ENCODE peak calls at places on chromosomes 3 and 15, in ten cellular contexts. Q is adrenal gland; V is neural progenitor cell; P is heart left ventricle; L is hepatocyte; Y is PC-9; Z is naive thymus-derived CD4-positive, alpha-beta T cell; T is upper lobe of right lung; N is mesendoderm; W is uterus. D is an unnamed sample.

GRCh38 chr3:34196914-34197313 is 398.5 kb downstream of the PDCD6IP start:
- DNase-seq in T (no peak), P (no peak), Y (no peak), L (no peak), W (no peak), N (no peak), V (no peak), Q (no peak), Z (no peak), D (no peak)

GRCh38 chr3:84960581-84960980 is 1.8 kb downstream of the CADM2 start:
- DNase-seq in T (no peak), P (no peak), Z (no peak), W (no peak), Q (no peak), V (peak; percentile 39), Y (no peak), N (no peak), L (no peak), D (no peak)

GRCh38 chr3:104549099-104549714 is 817.5 kb upstream of the ALCAM start:
- DNase-seq in V (no peak), P (no peak), W (no peak), Q (no peak), T (no peak), N (no peak), Y (no peak), L (no peak), Z (no peak), D (no peak)

GRCh38 chr3:45165497-45166282 is 19.5 kb upstream of the CDCP1 start:
- DNase-seq in W (no peak), T (no peak), V (no peak), P (no peak), Y (no peak), N (no peak), Q (no peak), Z (no peak), L (no peak), D (peak; percentile 31)

GRCh38 chr15:85649372-85649771 is 145.4 kb downstream of the KLHL25 start:
- DNase-seq in Y (no peak), W (peak; percentile 40), N (peak; percentile 67), V (no peak), P (no peak), Z (no peak), L (peak; percentile 39), T (no peak), Q (peak; percentile 57), D (no peak)

GRCh38 chr15:76312540-76313174 is 1.4 kb upstream of the ETFA start:
- DNase-seq in V (no peak), T (no peak), N (peak; percentile 47), Y (peak; percentile 97), L (no peak), Z (no peak), Q (no peak), W (no peak), P (no peak), D (no peak)

GRCh38 chr15:28113426-28114113 is 14.5 kb upstream of the OCA2 start:
- DNase-seq in V (no peak), Q (no peak), L (no peak), T (peak; percentile 55), Z (no peak), N (no peak), Y (no peak), P (no peak), W (no peak), D (no peak)

GRCh38 chr15:68553994-68554715 is 24.6 kb upstream of the CORO2B start:
- DNase-seq in W (peak; percentile 80), Z (peak; percentile 39), Q (peak; percentile 73), Y (peak; percentile 40), P (no peak), L (peak; percentile 86), V (peak; percentile 90), N (peak; percentile 76), T (no peak), D (peak; percentile 69)

GRCh38 chr3:152539191-152539764 is 270.5 kb downstream of the MBNL1 start:
- DNase-seq in Y (no peak), Z (no peak), L (no peak), T (no peak), P (no peak), N (peak; percentile 58), W (no peak), V (no peak), Q (no peak), D (no peak)

GRCh38 chr3:41102053-41102556 is 97.2 kb upstream of the CTNNB1 start:
- DNase-seq in W (no peak), P (no peak), Q (no peak), Z (no peak), V (no peak), N (peak; percentile 82), Y (peak; percentile 43), L (peak; percentile 79), T (no peak), D (no peak)

GRCh38 chr15:80609512-80609946 is 85.6 kb upstream of the ABHD17C start:
- DNase-seq in T (no peak), N (no peak), W (no peak), Y (peak; percentile 60), Q (no peak), V (no peak), L (no peak), P (no peak), Z (no peak), D (no peak)

GRCh38 chr3:51099794-51100542 is 285.1 kb upstream of the MANF start:
- DNase-seq in Y (no peak), L (peak; percentile 78), Q (peak; percentile 69), P (no peak), N (peak; percentile 74), T (no peak), W (no peak), V (peak; percentile 71), Z (no peak), D (peak; percentile 31)

GRCh38 chr15:72850833-72851232 is 67.3 kb upstream of the ADPGK start:
- DNase-seq in P (no peak), Y (no peak), T (no peak), L (no peak), W (no peak), V (no peak), Z (no peak), N (no peak), Q (no peak), D (no peak)
- H3K27me3 ChIP-seq in P (peaks cover 17% of the 10 kb centered on the region), Y (peaks cover 79% of the 10 kb centered on the region), T (no peaks in the 10 kb centered on the region), L (no peaks in the 10 kb centered on the region), W (no peaks in the 10 kb centered on the region), V (no peaks in the 10 kb centered on the region), Z (no peaks in the 10 kb centered on the region), N (no peaks in the 10 kb centered on the region), Q (no peaks in the 10 kb centered on the region), D (no peaks in the 10 kb centered on the region)

DNA sequence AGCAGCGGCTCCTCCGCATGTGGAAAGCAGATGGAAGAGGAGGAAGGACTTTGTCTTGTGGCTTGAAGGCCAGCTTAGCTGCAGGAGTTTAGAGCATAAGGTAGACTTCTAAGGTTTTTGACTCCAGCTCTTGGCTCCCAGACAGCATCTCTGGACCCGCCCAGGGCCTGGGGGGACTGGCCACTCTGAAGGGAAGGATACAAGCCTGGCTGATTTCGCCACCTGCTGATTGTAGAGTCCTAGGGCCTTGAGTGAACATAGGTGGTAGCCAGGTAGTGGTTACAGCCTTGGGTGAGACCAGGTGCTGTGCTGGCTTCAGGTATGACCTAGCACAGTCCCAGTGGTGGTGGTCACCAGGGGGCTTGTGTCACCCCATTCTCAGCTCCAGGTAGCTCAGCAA is 48.4 kb upstream of the RPL35A start:
- DNase-seq in W (no peak), L (no peak), P (no peak), Z (no peak), Q (no peak), N (no peak), V (no peak), T (no peak), Y (peak; percentile 49), D (no peak)
- H3K27me3 ChIP-seq in W (no peaks in the 10 kb centered on the region), L (no peaks in the 10 kb centered on the region), P (no peaks in the 10 kb centered on the region), Z (no peaks in the 10 kb centered on the region), Q (no peaks in the 10 kb centered on the region), N (no peaks in the 10 kb centered on the region), V (no peaks in the 10 kb centered on the region), T (no peaks in the 10 kb centered on the region), Y (no peaks in the 10 kb centered on the region), D (no peaks in the 10 kb centered on the region)

DNA sequence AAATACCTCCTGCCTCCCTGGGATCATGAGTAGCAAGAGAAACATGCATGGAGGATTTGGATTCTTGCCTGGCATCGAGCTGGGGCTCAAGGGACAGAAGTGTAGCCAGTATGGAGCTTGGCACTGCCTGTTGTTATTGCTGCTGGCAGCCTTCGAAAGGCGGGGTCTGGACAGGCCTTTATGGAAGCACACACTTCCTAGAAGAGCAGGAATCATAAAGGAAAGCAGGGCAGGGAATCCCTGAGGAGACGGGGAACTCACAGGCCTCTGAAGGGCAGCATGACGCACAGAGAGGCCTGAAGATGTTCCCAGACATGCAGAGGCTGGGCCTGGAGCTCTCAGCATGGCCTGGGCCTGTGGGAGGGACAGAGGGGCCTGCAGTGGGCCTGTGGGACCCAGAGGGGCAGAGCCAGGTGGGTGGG is 18.6 kb upstream of the SLC41A3 start:
- DNase-seq in N (no peak), L (peak; percentile 17), P (no peak), Y (no peak), Z (no peak), V (no peak), W (no peak), T (no peak), Q (peak; percentile 32), D (peak; percentile 96)
- H3K27me3 ChIP-seq in N (no peaks in the 10 kb centered on the region), L (no peaks in the 10 kb centered on the region), P (no peaks in the 10 kb centered on the region), Y (no peaks in the 10 kb centered on the region), Z (no peaks in the 10 kb centered on the region), V (no peaks in the 10 kb centered on the region), W (no peaks in the 10 kb centered on the region), T (no peaks in the 10 kb centered on the region), Q (no peaks in the 10 kb centered on the region), D (no peaks in the 10 kb centered on the region)

GRCh38 chr15:29465816-29466215 is 196.2 kb upstream of the NSMCE3 start:
- DNase-seq in T (no peak), W (no peak), Z (no peak), N (no peak), Q (no peak), V (no peak), L (no peak), Y (no peak), P (no peak), D (no peak)

GRCh38 chr15:29468899-29469298 is 199.3 kb upstream of the NSMCE3 start:
- DNase-seq in N (no peak), W (no peak), L (no peak), P (no peak), T (no peak), Z (no peak), V (no peak), Q (no peak), Y (no peak), D (no peak)

GRCh38 chr15:29470311-29470710 is 200.7 kb upstream of the NSMCE3 start:
- DNase-seq in Z (no peak), N (no peak), T (no peak), L (no peak), Q (no peak), P (no peak), Y (no peak), V (no peak), W (no peak), D (no peak)

GRCh38 chr15:29465196-29465595 is 195.6 kb upstream of the NSMCE3 start:
- DNase-seq in Y (no peak), P (no peak), T (no peak), W (no peak), N (no peak), Z (no peak), L (no peak), V (no peak), Q (no peak), D (no peak)

DNA sequence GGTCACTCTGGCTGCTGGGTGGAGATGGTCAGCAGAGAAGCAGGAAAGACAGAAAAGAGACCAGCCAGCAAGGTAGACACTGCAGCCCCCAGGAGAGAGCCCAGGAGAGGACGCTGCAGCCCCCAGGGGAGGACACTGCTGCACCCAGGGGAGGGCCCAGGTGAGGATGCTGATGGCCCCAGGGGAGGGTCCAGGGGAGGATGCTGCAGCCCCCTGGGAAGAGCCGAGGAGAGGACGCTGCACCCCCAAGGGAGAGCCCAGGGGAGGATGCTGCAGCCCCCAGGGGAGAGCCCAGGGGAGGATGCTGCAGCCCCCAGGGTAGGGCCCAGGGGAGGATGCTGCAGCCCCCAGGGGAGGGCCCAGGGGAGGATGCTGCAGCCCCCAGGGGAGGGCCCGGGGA is 196.7 kb upstream of the NSMCE3 start:
- DNase-seq in V (no peak), W (no peak), N (no peak), Y (no peak), T (no peak), P (no peak), L (no peak), Z (no peak), Q (no peak), D (no peak)
- H3K27me3 ChIP-seq in V (no peaks in the 10 kb centered on the region), W (no peaks in the 10 kb centered on the region), N (no peaks in the 10 kb centered on the region), Y (peaks cover 12% of the 10 kb centered on the region), T (no peaks in the 10 kb centered on the region), P (peaks cover 5% of the 10 kb centered on the region), L (no peaks in the 10 kb centered on the region), Z (no peaks in the 10 kb centered on the region), Q (no peaks in the 10 kb centered on the region), D (no peaks in the 10 kb centered on the region)

D was measured in tibial artery.